ENCODE peak calls at places on chromosomes 13 and 19, in ten cellular contexts. V, J, P, H, G, A, Q, Z, L and T are unnamed samples.

GRCh38 chr19:19485161-19485997 is 30.0 kb downstream of the TSSK6 start:
- DNase-seq in V (no peak), J (no peak), P (no peak), H (no peak), G (no peak), A (peak), Q (no peak), Z (peak), L (no peak), T (no peak)

GRCh38 chr19:19352823-19353222 is 32.2 kb downstream of the MAU2 start:
- DNase-seq in V (no peak), J (no peak), P (no peak), H (no peak), G (no peak), A (peak), Q (no peak), Z (no peak), L (no peak), T (no peak)

GRCh38 chr13:50209646-50210045 is 194.4 kb downstream of the KCNRG start:
- DNase-seq in V (no peak), J (no peak), P (no peak), H (no peak), G (no peak), A (no peak), Q (no peak), Z (no peak), L (no peak), T (no peak)

GRCh38 chr19:15466851-15467733 is 2.7 kb upstream of the RASAL3 start:
- DNase-seq in V (no peak), J (peak), P (peak), H (no peak), G (no peak), A (no peak), Q (no peak), Z (no peak), L (no peak), T (no peak)

GRCh38 chr13:45918597-45918996 is 67.0 kb upstream of the SIAH3 start:
- DNase-seq in V (no peak), J (no peak), P (no peak), H (no peak), G (no peak), A (no peak), Q (no peak), Z (no peak), L (no peak), T (no peak)

GRCh38 chr19:45507864-45508680 is 793 bp downstream of the VASP start:
- DNase-seq in V (no peak), J (peak), P (no peak), H (peak), G (peak), A (peak), Q (peak), Z (peak), L (peak), T (no peak)

GRCh38 chr13:30114586-30115256 is 192.6 kb downstream of the KATNAL1 start:
- DNase-seq in V (peak), J (peak), P (peak), H (peak), G (peak), A (peak), Q (peak), Z (peak), L (peak), T (peak)

GRCh38 chr13:42275098-42275471 is 3.1 kb downstream of the AKAP11 start:
- DNase-seq in V (no peak), J (peak), P (no peak), H (no peak), G (no peak), A (no peak), Q (no peak), Z (no peak), L (no peak), T (no peak)

GRCh38 chr13:64274481-64275217 is 2859.0 kb upstream of the PCDH20 start:
- DNase-seq in V (no peak), J (no peak), P (no peak), H (no peak), G (no peak), A (no peak), Q (no peak), Z (no peak), L (peak), T (no peak)

GRCh38 chr13:34257980-34258379 is 440.0 kb downstream of the RFC3 start:
- DNase-seq in V (no peak), J (no peak), P (no peak), H (no peak), G (no peak), A (no peak), Q (no peak), Z (no peak), L (no peak), T (no peak)

GRCh38 chr19:44706506-44707236 is 7.7 kb downstream of the CEACAM16 start:
- DNase-seq in V (no peak), J (no peak), P (no peak), H (no peak), G (no peak), A (peak), Q (no peak), Z (no peak), L (no peak), T (no peak)

GRCh38 chr19:57342582-57342981 is 8.5 kb upstream of the ZNF304 start:
- DNase-seq in V (no peak), J (no peak), P (no peak), H (no peak), G (no peak), A (no peak), Q (no peak), Z (no peak), L (no peak), T (no peak)

GRCh38 chr19:18063463-18063862 is 23.3 kb downstream of the IL12RB1 start:
- DNase-seq in V (no peak), J (no peak), P (no peak), H (no peak), G (no peak), A (no peak), Q (no peak), Z (no peak), L (no peak), T (no peak)

GRCh38 chr13:112684444-112684843 is 5.4 kb upstream of the ATP11A start:
- DNase-seq in V (no peak), J (no peak), P (peak), H (no peak), G (no peak), A (no peak), Q (no peak), Z (no peak), L (no peak), T (no peak)

GRCh38 chr13:112170823-112171569 is 104.0 kb downstream of the SOX1 start:
- DNase-seq in V (no peak), J (no peak), P (no peak), H (no peak), G (no peak), A (no peak), Q (no peak), Z (no peak), L (peak), T (no peak)

GRCh38 chr19:35439921-35440320 is 8.1 kb upstream of the FFAR2 start:
- DNase-seq in V (no peak), J (no peak), P (no peak), H (no peak), G (no peak), A (no peak), Q (no peak), Z (no peak), L (no peak), T (no peak)

GRCh38 chr13:90690458-90691063 is 656.9 kb upstream of the MIR17HG start:
- DNase-seq in V (no peak), J (no peak), P (no peak), H (no peak), G (no peak), A (no peak), Q (no peak), Z (no peak), L (no peak), T (no peak)

GRCh38 chr13:56134524-56134923 is 1006.2 kb upstream of the PRR20A start:
- DNase-seq in V (no peak), J (no peak), P (no peak), H (no peak), G (no peak), A (no peak), Q (no peak), Z (no peak), L (no peak), T (no peak)

GRCh38 chr13:31037874-31038475 is 105.5 kb downstream of the TEX26 start:
- DNase-seq in V (no peak), J (no peak), P (no peak), H (no peak), G (no peak), A (no peak), Q (no peak), Z (no peak), L (no peak), T (no peak)

GRCh38 chr13:32587774-32588165 is 1.5 kb downstream of the PDS5B start:
- DNase-seq in V (no peak), J (no peak), P (no peak), H (no peak), G (no peak), A (no peak), Q (no peak), Z (no peak), L (no peak), T (no peak)

GRCh38 chr19:33133438-33134031 is 1.6 kb downstream of the WDR88 start:
- DNase-seq in V (no peak), J (no peak), P (no peak), H (no peak), G (no peak), A (no peak), Q (no peak), Z (no peak), L (no peak), T (no peak)

GRCh38 chr19:17294051-17294891 is 9.0 kb downstream of the ABHD8 start:
- DNase-seq in V (peak), J (peak), P (no peak), H (peak), G (no peak), A (peak), Q (no peak), Z (peak), L (peak), T (no peak)

GRCh38 chr13:65825039-65825438 is 1405.1 kb downstream of the PCDH9 start:
- DNase-seq in V (no peak), J (no peak), P (no peak), H (no peak), G (no peak), A (no peak), Q (no peak), Z (no peak), L (no peak), T (no peak)

GRCh38 chr19:19758164-19758563 is 25.3 kb upstream of the ZNF14 start:
- DNase-seq in V (no peak), J (no peak), P (no peak), H (no peak), G (no peak), A (no peak), Q (no peak), Z (no peak), L (no peak), T (no peak)

GRCh38 chr19:28424041-28424440 is 788.9 kb downstream of the UQCRFS1 start:
- DNase-seq in V (no peak), J (no peak), P (no peak), H (no peak), G (no peak), A (no peak), Q (no peak), Z (no peak), L (no peak), T (no peak)

GRCh38 chr13:51912091-51912490 is 50.3 kb downstream of the CCDC70 start:
- DNase-seq in V (no peak), J (no peak), P (no peak), H (no peak), G (no peak), A (no peak), Q (no peak), Z (no peak), L (peak), T (no peak)

GRCh38 chr13:49620170-49620621 is 8.1 kb upstream of the ARL11 start:
- DNase-seq in V (no peak), J (peak), P (peak), H (peak), G (no peak), A (no peak), Q (no peak), Z (no peak), L (no peak), T (no peak)

GRCh38 chr19:42850981-42851717 is 28.4 kb downstream of the PSG1 start:
- DNase-seq in V (peak), J (no peak), P (no peak), H (peak), G (no peak), A (no peak), Q (no peak), Z (no peak), L (peak), T (no peak)

GRCh38 chr13:44072536-44072935 is 192.8 kb downstream of the LACC1 start:
- DNase-seq in V (no peak), J (no peak), P (no peak), H (no peak), G (no peak), A (no peak), Q (no peak), Z (no peak), L (no peak), T (no peak)

GRCh38 chr13:77184455-77184854 is 142.4 kb downstream of the MYCBP2 start:
- DNase-seq in V (no peak), J (peak), P (no peak), H (no peak), G (no peak), A (no peak), Q (no peak), Z (no peak), L (no peak), T (no peak)

GRCh38 chr13:45196091-45196490 is 4.8 kb downstream of the KCTD4 start:
- DNase-seq in V (no peak), J (no peak), P (no peak), H (no peak), G (no peak), A (no peak), Q (no peak), Z (no peak), L (no peak), T (no peak)

GRCh38 chr13:40235160-40235796 is 431.2 kb downstream of the FOXO1 start:
- DNase-seq in V (no peak), J (no peak), P (no peak), H (no peak), G (no peak), A (no peak), Q (no peak), Z (no peak), L (no peak), T (no peak)

GRCh38 chr13:76737526-76737925 is 148.7 kb downstream of the KCTD12 start:
- DNase-seq in V (no peak), J (no peak), P (no peak), H (no peak), G (no peak), A (no peak), Q (no peak), Z (no peak), L (no peak), T (no peak)

GRCh38 chr19:16067205-16067938 is 8.9 kb upstream of the TPM4 start:
- DNase-seq in V (peak), J (no peak), P (no peak), H (peak), G (peak), A (no peak), Q (peak), Z (no peak), L (no peak), T (no peak)

GRCh38 chr13:92573467-92574057 is 653.0 kb upstream of the GPC6 start:
- DNase-seq in V (no peak), J (no peak), P (no peak), H (no peak), G (no peak), A (no peak), Q (no peak), Z (peak), L (no peak), T (no peak)

GRCh38 chr19:13151605-13152355 is 1.6 kb downstream of the IER2 start:
- DNase-seq in V (peak), J (peak), P (peak), H (peak), G (peak), A (peak), Q (peak), Z (peak), L (peak), T (peak)
- TF ChIP-seq CTCF in V (no peak), J (no peak), P (no peak), H (no peak), G (peak), A (no peak), Q (no peak), Z (no peak), L (no peak), T (no peak)

GRCh38 chr13:28679628-28680027 is 20.7 kb downstream of the POMP start:
- DNase-seq in V (no peak), J (no peak), P (no peak), H (no peak), G (no peak), A (no peak), Q (no peak), Z (no peak), L (no peak), T (no peak)
- TF ChIP-seq CTCF in V (peak), J (peak), P (peak), H (peak), G (peak), A (no peak), Q (peak), Z (peak), L (peak), T (peak)

DNA sequence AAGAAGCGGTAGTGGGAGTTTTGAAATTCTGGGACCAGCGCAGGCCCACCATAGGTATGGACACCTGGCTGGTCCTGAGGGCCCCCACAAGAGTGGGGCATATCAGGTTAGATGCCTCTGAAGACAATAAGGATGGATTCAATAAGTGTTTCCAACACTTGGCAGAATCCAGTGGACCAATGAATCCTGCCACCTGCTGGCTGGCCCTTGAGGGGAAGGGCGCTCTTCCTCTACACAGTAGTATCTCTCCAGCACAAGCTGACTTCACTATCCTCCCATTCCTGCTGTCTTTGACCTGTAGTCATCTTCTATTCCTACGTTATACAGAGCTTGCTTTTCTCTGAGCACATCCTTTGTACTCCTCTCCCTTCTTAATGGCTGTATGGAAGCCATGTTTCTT is 199.7 kb upstream of the TSHZ3 start:
- DNase-seq in V (no peak), J (no peak), P (no peak), H (peak), G (peak), A (no peak), Q (no peak), Z (peak), L (no peak), T (no peak)
- TF ChIP-seq CTCF in V (no peak), J (no peak), P (no peak), H (peak), G (peak), A (no peak), Q (peak), Z (peak), L (no peak), T (peak)

DNA sequence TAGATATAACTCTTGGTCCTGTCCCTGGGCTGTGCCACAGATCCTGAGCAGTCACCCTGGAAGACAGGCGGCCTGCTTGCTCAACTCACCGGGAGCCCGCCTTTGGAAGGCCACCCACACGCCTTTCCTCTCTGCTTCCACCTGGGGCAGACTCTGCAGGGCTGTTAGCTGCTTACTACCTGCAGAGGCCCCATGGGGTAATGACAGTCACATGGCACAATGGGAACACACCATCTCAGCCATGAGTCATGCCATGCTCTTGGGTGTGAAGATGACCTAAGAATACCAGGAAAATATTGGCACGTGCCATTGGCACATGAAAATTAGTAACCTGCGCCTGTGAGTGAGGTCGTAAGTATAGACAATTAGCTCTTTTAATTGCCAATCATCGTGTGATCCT is 108.6 kb downstream of the COL4A2 start:
- DNase-seq in V (peak), J (no peak), P (no peak), H (no peak), G (no peak), A (no peak), Q (no peak), Z (no peak), L (peak), T (no peak)
- TF ChIP-seq CTCF in V (no peak), J (no peak), P (no peak), H (no peak), G (no peak), A (no peak), Q (no peak), Z (no peak), L (no peak), T (no peak)

DNA sequence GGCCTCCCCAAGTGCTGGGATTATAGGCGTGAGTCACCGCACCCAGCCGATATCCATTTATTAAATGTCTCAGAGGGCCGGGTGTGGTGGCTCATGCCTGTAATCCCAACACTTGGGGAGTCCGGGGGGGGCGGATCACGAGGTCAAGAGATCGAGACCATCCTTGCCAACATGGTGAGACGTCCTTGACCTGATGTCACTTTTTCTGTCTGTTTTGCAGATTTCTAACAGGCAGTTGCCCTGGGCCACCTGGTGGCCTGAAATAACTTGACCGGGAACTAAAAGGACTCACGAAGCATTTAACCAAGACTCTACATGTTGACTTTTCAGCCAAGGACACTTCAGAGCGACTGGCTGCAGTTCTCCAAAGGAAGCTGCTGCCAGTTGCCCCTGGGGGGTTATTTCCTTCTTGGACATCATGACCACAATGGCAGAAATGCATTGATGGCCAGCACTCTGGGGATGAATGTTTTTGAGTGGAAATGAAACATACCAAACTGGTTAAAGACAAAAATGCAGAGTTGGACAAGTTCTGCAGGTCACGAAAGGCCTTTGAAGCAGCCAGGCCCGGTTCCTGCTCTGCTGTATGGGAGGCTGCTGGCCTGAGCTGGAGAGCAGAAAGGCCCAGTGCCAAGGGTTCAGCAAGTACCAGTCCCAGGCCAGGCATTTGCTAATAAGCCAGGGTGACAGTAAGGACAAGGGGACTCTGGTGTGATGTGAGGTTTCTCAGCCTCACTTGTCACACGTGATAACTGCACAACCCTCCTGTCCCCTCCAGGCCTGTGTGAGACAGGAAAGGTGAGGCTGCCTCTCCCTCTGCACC is 8.3 kb downstream of the ZNF837 start:
- DNase-seq in V (no peak), J (no peak), P (no peak), H (no peak), G (no peak), A (peak), Q (no peak), Z (no peak), L (peak), T (no peak)
- TF ChIP-seq CTCF in V (no peak), J (no peak), P (no peak), H (no peak), G (no peak), A (no peak), Q (no peak), Z (peak), L (peak), T (no peak)

DNA sequence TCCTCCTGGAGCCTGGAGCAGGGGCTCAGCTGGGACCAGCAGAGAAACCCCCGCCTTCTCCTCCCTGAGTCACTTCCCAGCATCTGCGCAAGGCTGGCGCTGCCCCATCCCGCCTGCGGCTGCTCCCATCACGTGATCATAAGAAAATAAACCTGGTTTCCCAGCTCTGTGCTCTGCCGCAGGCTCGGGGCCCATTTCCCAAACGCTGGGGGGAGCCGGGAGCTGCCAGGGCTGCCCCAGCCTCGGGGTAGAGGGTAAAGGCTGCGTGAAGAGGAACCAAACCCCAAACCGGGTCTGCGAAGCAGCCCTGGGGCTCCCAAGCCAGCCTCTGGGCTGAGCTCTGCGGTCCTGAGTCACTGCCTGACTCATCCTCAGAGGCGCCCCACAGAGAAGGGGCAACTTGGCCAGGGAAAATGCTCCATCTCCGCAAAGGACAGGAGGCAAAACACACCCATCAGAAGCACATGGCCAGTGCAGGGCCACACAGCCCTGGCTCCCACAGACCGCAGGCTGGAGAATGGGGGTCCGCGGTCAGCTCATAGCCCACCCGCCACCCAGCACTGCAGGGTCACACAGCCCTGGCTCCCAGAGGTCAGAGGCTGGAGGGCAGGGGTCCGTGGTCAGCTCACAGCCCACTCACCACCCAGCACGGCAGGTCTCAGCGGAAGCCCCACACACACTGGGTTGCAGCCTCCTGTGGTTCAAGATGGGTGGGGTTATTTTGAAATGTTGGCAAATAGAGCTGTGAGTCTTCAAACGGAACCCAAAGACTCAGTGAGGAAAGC is 67.1 kb downstream of the RASA3 start:
- DNase-seq in V (peak), J (peak), P (peak), H (peak), G (peak), A (peak), Q (peak), Z (peak), L (peak), T (no peak)
- TF ChIP-seq CTCF in V (no peak), J (no peak), P (no peak), H (no peak), G (no peak), A (no peak), Q (no peak), Z (no peak), L (no peak), T (no peak)

GRCh38 chr19:1364070-1364719 is 19.5 kb upstream of the NDUFS7 start:
- DNase-seq in V (no peak), J (no peak), P (no peak), H (no peak), G (no peak), A (no peak), Q (no peak), Z (no peak), L (no peak), T (no peak)
- TF ChIP-seq CTCF in V (peak), J (peak), P (peak), H (no peak), G (no peak), A (no peak), Q (no peak), Z (peak), L (peak), T (no peak)